ENCODE peak calls at places on chromosome 20, in six cellular contexts. R, S, K, Y, N and C are unnamed samples.

GRCh38 chr20:35015863-35016193 is 60.2 kb downstream of the MYH7B start:
- DNase-seq in R (no peak), K (no peak), Y (no peak), S (no peak), N (no peak), C (no peak)

GRCh38 chr20:56626367-56627121 is 2.6 kb upstream of the TFAP2C start:
- DNase-seq in R (no peak), Y (peak; percentile 48), N (peak; percentile 32), K (peak; percentile 35), S (no peak), C (peak; percentile 44)

GRCh38 chr20:8212286-8212685 is 80.2 kb downstream of the PLCB1 start:
- DNase-seq in N (no peak), S (no peak), R (no peak), K (no peak), Y (no peak), C (peak; percentile 8)

GRCh38 chr20:33407251-33407650 is 5.9 kb upstream of the CDK5RAP1 start:
- DNase-seq in N (no peak), Y (no peak), K (no peak), R (no peak), S (no peak), C (peak; percentile 9)

GRCh38 chr20:61332016-61332975 is 80.2 kb downstream of the CDH4 start:
- DNase-seq in Y (no peak), N (no peak), R (no peak), K (no peak), S (no peak), C (no peak)

GRCh38 chr20:57437267-57437666 is 46.1 kb downstream of the RBM38 start:
- DNase-seq in K (no peak), N (no peak), R (no peak), Y (no peak), S (no peak), C (no peak)

GRCh38 chr20:36079486-36079885 is 75.1 kb upstream of the EPB41L1 start:
- DNase-seq in K (no peak), Y (no peak), S (no peak), R (no peak), N (no peak), C (no peak)

GRCh38 chr20:24948939-24949679 is at the start of gene CST7:
- DNase-seq in N (no peak), R (peak; percentile 49), K (no peak), Y (peak; percentile 57), S (no peak), C (no peak)

GRCh38 chr20:36062799-36063198 is 91.7 kb upstream of the EPB41L1 start:
- DNase-seq in Y (no peak), N (no peak), K (no peak), S (no peak), R (no peak), C (no peak)

GRCh38 chr20:24503352-24503931 is 34.0 kb downstream of the SYNDIG1 start:
- DNase-seq in N (no peak), R (no peak), Y (no peak), K (no peak), S (no peak), C (no peak)

GRCh38 chr20:58524814-58525213 is 9.6 kb upstream of the APCDD1L start:
- DNase-seq in S (no peak), Y (no peak), K (no peak), R (no peak), N (peak; percentile 70), C (peak; percentile 80)

GRCh38 chr20:56178219-56178618 is 70.3 kb upstream of the MC3R start:
- DNase-seq in S (no peak), K (no peak), Y (no peak), N (no peak), R (no peak), C (no peak)

GRCh38 chr20:16434087-16434664 is 139.1 kb downstream of the KIF16B start:
- DNase-seq in R (peak; percentile 38), Y (peak; percentile 33), N (peak; percentile 26), S (no peak), K (no peak), C (peak; percentile 38)

GRCh38 chr20:14956026-14956425 is 618.6 kb upstream of the FLRT3 start:
- DNase-seq in S (no peak), N (no peak), K (no peak), R (no peak), Y (no peak), C (no peak)

GRCh38 chr20:2303693-2304092 is 7.9 kb downstream of the TGM3 start:
- DNase-seq in K (no peak), S (no peak), N (no peak), R (no peak), Y (no peak), C (no peak)

GRCh38 chr20:24506696-24507095 is 37.3 kb downstream of the SYNDIG1 start:
- DNase-seq in S (no peak), K (no peak), R (no peak), Y (no peak), N (no peak), C (no peak)

GRCh38 chr20:31720486-31721407 is 1.9 kb downstream of the BCL2L1 start:
- DNase-seq in K (no peak), N (no peak), R (peak; percentile 36), S (no peak), Y (peak; percentile 42), C (peak; percentile 22)

GRCh38 chr20:6061544-6061943 is 7.7 kb upstream of the LRRN4 start:
- DNase-seq in S (no peak), N (no peak), R (no peak), K (no peak), Y (no peak), C (no peak)

GRCh38 chr20:46939031-46939430 is 44.4 kb downstream of the EYA2 start:
- DNase-seq in Y (no peak), N (peak; percentile 74), S (no peak), R (no peak), K (no peak), C (peak; percentile 29)

GRCh38 chr20:7346562-7346961 is 579.1 kb downstream of the BMP2 start:
- DNase-seq in N (peak; percentile 87), K (no peak), S (no peak), Y (no peak), R (no peak), C (peak; percentile 99)

DNA sequence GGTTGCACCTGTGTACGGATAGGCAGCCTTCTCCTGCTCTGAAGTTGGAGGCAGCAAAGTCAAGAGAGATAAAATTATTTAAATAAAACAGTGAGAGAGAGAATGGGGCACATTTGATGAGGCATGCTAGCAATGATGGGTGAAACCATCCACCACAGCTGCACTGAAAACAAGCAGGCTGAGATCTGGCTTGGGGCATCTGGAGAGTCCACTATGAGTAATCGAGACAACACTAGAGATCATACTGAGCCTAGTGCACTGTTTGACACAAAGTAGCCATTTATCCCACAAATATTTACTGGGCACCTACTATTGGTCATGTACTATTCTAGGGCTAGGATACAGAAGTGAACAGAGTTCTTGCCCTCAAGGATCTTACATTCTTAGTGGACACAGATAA is 66.4 kb downstream of the DZANK1 start:
- DNase-seq in K (no peak), N (no peak), Y (no peak), S (no peak), R (no peak), C (no peak)
- TF ChIP-seq CTCF in K (no peak), N (no peak), Y (no peak), S (no peak), R (no peak), C (no peak)

GRCh38 chr20:50344232-50345071 is 153.8 kb downstream of the CEBPB start:
- DNase-seq in N (no peak), R (no peak), K (no peak), Y (no peak), S (no peak), C (no peak)
- TF ChIP-seq CTCF in N (no peak), R (no peak), K (no peak), Y (no peak), S (peak; percentile 13), C (peak; percentile 14)

GRCh38 chr20:37907677-37908397 is 4.9 kb downstream of the VSTM2L start:
- DNase-seq in S (peak; percentile 42), K (no peak), R (no peak), Y (no peak), N (peak; percentile 75), C (peak; percentile 42)
- TF ChIP-seq CTCF in S (no peak), K (no peak), R (no peak), Y (no peak), N (no peak), C (no peak)

DNA sequence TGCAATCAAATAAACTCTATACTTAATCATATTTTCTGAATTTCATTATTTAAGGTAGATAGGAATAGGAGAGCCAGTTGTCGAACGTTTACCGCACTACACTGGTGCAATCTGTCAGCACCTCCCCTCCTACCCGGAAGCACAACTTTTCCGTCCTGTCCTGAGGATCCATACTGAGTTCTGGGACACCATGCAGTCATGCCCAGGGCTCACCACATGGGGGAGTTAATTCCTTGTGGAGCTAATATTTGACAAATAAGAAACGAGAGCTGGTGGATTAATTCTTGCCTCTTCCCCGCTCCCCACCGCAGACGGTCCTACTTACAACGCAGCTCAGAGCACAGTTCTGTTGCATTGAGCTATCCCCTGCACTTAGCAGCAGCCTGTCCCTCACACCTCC is 107.7 kb upstream of the RALGAPA2 start:
- DNase-seq in Y (no peak), R (peak; percentile 37), K (no peak), N (no peak), S (no peak), C (peak; percentile 13)
- TF ChIP-seq CTCF in Y (no peak), R (no peak), K (peak; percentile 60), N (no peak), S (peak; percentile 16), C (peak; percentile 35)

DNA sequence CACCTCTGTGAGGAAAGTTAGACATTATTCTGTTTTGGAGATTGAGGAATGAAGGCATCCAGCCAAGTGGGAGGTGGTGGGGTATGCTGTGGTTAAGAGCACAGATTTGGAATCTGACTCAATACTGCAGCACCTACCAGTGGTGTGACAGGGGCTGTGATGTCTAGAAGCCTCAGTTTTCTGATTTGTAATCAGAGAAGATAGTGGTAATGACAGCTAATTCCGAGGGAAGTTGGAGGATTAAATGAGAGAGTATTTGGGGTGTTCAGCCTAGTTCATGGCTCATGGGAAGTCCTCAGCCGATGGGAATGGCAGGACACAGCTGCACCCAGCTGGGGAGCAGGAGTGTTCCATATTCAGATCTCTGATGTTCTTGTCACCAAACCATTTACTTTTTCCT is 9.2 kb downstream of the SLC9A8 start:
- DNase-seq in N (no peak), S (no peak), K (no peak), R (no peak), Y (no peak), C (no peak)
- TF ChIP-seq CTCF in N (peak; percentile 31), S (peak; percentile 46), K (no peak), R (no peak), Y (no peak), C (no peak)

GRCh38 chr20:17914957-17915356 is 53.6 kb downstream of the SNX5 start:
- DNase-seq in N (no peak), Y (no peak), S (no peak), K (no peak), R (no peak), C (no peak)

GRCh38 chr20:17921774-17922173 is 46.8 kb downstream of the SNX5 start:
- DNase-seq in S (no peak), N (no peak), R (no peak), K (no peak), Y (no peak), C (no peak)

GRCh38 chr20:17916365-17916996 is 52.1 kb downstream of the SNX5 start:
- DNase-seq in K (no peak), Y (no peak), S (no peak), N (no peak), R (no peak), C (no peak)

GRCh38 chr20:17919149-17919548 is 49.4 kb downstream of the SNX5 start:
- DNase-seq in K (no peak), N (no peak), S (no peak), R (no peak), Y (no peak), C (no peak)

GRCh38 chr20:17917832-17918618 is 50.6 kb downstream of the SNX5 start:
- DNase-seq in R (no peak), Y (no peak), K (no peak), N (no peak), S (no peak), C (no peak)
- TF ChIP-seq CTCF in R (no peak), Y (no peak), K (no peak), N (no peak), S (no peak), C (no peak)